ENCODE peak calls at places on chromosomes 11 and 22, in eight cellular contexts. N is RWPE1, A is heart left ventricle, D is neural progenitor cell, L is colonic mucosa, X is endodermal cell, F is K562, Q is stomach. T is an unnamed sample.

GRCh38 chr11:73551697-73552096 is 46.2 kb downstream of the FAM168A start:
- DNase-seq in F (no peak), L (no peak), A (no peak), Q (no peak), D (no peak), N (no peak), X (no peak), T (no peak)

GRCh38 chr22:29306830-29307657 is 594 bp downstream of the GAS2L1 start:
- DNase-seq in X (peak; percentile 91), D (peak; percentile 95), A (peak; percentile 93), N (peak; percentile 66), Q (peak; percentile 83), F (peak; percentile 82), L (peak; percentile 86), T (peak; percentile 67)

GRCh38 chr11:82927264-82927880 is 25.8 kb downstream of the DDIAS start:
- DNase-seq in Q (no peak), L (peak; percentile 42), A (no peak), F (peak; percentile 52), D (peak; percentile 61), X (no peak), N (peak; percentile 59), T (no peak)

GRCh38 chr22:37638351-37639069 is 959 bp upstream of the SH3BP1 start:
- DNase-seq in A (no peak), N (no peak), Q (peak; percentile 43), X (peak; percentile 77), D (no peak), F (no peak), L (peak; percentile 85), T (no peak)

GRCh38 chr11:8802263-8802662 is 108.7 kb upstream of the AKIP1 start:
- DNase-seq in X (no peak), D (no peak), N (no peak), L (no peak), Q (no peak), A (no peak), F (no peak), T (no peak)

GRCh38 chr11:119108151-119108856 is 1.2 kb downstream of the C2CD2L start:
- DNase-seq in X (peak; percentile 72), A (no peak), D (peak; percentile 54), F (peak; percentile 56), Q (peak; percentile 53), L (peak; percentile 72), N (peak; percentile 81), T (peak; percentile 65)

GRCh38 chr11:117195208-117195607 is 4.0 kb upstream of the TAGLN start:
- DNase-seq in A (no peak), Q (no peak), N (no peak), X (no peak), L (peak; percentile 66), D (no peak), F (no peak), T (no peak)

GRCh38 chr11:129280027-129280811 is 88.1 kb upstream of the ARHGAP32 start:
- DNase-seq in L (no peak), A (no peak), Q (no peak), X (no peak), F (no peak), N (no peak), D (no peak), T (no peak)

GRCh38 chr11:36177837-36178236 is 111.4 kb downstream of the COMMD9 start:
- DNase-seq in F (no peak), N (no peak), X (no peak), D (no peak), A (no peak), L (no peak), Q (no peak), T (no peak)

GRCh38 chr11:69384548-69385465 is 90.9 kb downstream of the MYEOV start:
- DNase-seq in N (no peak), D (no peak), Q (peak; percentile 23), A (no peak), X (peak; percentile 22), L (no peak), F (no peak), T (peak; percentile 48)

GRCh38 chr11:2122222-2122906 is 16.8 kb downstream of the IGF2 start:
- DNase-seq in N (no peak), L (no peak), D (no peak), X (no peak), A (peak; percentile 16), Q (no peak), F (no peak), T (no peak)

GRCh38 chr11:16280256-16280682 is 76.1 kb downstream of the SOX6 start:
- DNase-seq in A (peak; percentile 62), D (no peak), L (peak; percentile 93), F (peak; percentile 48), X (no peak), N (peak; percentile 51), Q (peak; percentile 56), T (no peak)

GRCh38 chr11:72735495-72736027 is 16.6 kb downstream of the ARAP1 start:
- DNase-seq in X (peak; percentile 87), F (peak; percentile 51), D (no peak), L (no peak), A (peak; percentile 79), Q (no peak), N (no peak), T (no peak)

GRCh38 chr11:76184551-76184993 is 21.7 kb downstream of the WNT11 start:
- DNase-seq in Q (no peak), A (no peak), D (no peak), L (no peak), F (peak; percentile 48), X (no peak), N (no peak), T (no peak)
- H3K27ac ChIP-seq in Q (no peak overlapping the region), A (peak overlapping the region; percentile 68), D (no peak overlapping the region), L (no peak overlapping the region), F (no peak overlapping the region), X (no peak overlapping the region), N (no peak overlapping the region), T (no peak overlapping the region)

GRCh38 chr11:11148104-11148509 is 204.9 kb downstream of the CSNK2A3 start:
- DNase-seq in A (peak; percentile 81), X (peak; percentile 90), L (no peak), Q (no peak), F (no peak), N (peak; percentile 27), D (peak; percentile 50), T (peak; percentile 92)
- H3K27ac ChIP-seq in A (peak overlapping the region; percentile 22), X (no peak overlapping the region), L (no peak overlapping the region), Q (peak overlapping the region; percentile 40), F (no peak overlapping the region), N (peak overlapping the region; percentile 47), D (no peak overlapping the region), T (peak overlapping the region; percentile 71)

DNA sequence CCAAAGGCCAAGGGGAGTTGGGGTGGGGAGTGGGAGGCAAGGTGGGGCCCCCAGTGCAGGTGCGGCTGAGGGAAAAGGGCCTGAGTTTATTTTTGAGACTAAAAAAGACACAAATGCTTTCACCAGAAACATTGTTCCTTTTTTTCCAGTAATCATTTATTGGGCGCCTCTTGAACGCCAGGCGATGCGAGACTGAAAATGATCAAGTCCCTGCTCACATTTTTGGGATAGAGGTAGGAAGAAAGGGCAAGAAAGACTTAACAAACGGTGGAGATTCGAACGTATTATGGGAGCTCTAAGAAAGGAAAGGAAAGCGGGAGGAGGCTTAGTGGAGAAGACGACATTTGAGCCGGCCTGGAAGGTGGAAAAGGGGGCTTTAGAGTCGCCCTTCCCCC is 796 bp upstream of the SF3B2 start:
- DNase-seq in D (no peak), L (no peak), F (no peak), N (no peak), X (no peak), Q (no peak), A (no peak), T (no peak)
- H3K27ac ChIP-seq in D (peak overlapping the region; percentile 92), L (peak overlapping the region; percentile 95), F (peak overlapping the region; percentile 85), N (peak overlapping the region; percentile 92), X (peak overlapping the region; percentile 91), Q (peak overlapping the region; percentile 90), A (peak overlapping the region; percentile 85), T (peak overlapping the region; percentile 89)

GRCh38 chr22:39928556-39929401 is 27.9 kb downstream of the GRAP2 start:
- DNase-seq in D (no peak), L (no peak), Q (no peak), F (no peak), N (peak; percentile 33), A (no peak), X (no peak), T (no peak)
- H3K27ac ChIP-seq in D (no peak overlapping the region), L (peak overlapping the region; percentile 25), Q (no peak overlapping the region), F (no peak overlapping the region), N (no peak overlapping the region), A (no peak overlapping the region), X (no peak overlapping the region), T (no peak overlapping the region)